ENCODE peak calls at places on chromosome 9, in ten cellular contexts. P is CD4-positive, CD25-positive, alpha-beta regulatory T cell; Z is cardiac muscle cell; A is A549; D is Peyer's patch; H is OCI-LY7; W is GM23248; C is upper lobe of right lung; I is lower lobe of right lung; N is uterus. G is an unnamed sample. For H3K4me1, the result is how much of the 10 kb centered on the place peaks cover.

GRCh38 chr9:123597926-123598556 is 242.0 kb downstream of the CRB2 start:
- DNase-seq in P (no peak), Z (no peak), A (no peak), D (no peak), H (peak), W (no peak), C (no peak), I (no peak), N (no peak), G (no peak)

GRCh38 chr9:130535818-130536521 is 43.4 kb upstream of the FUBP3 start:
- DNase-seq in P (no peak), Z (peak), A (no peak), D (no peak), H (no peak), W (peak), C (no peak), I (no peak), N (peak), G (no peak)

GRCh38 chr9:97529363-97530076 is 28.1 kb downstream of the TMOD1 start:
- DNase-seq in P (no peak), Z (peak), A (peak), D (no peak), H (no peak), W (peak), C (peak), I (no peak), N (peak), G (no peak)

GRCh38 chr9:75046725-75047345 is 18.7 kb upstream of the CARNMT1 start:
- DNase-seq in P (no peak), Z (no peak), A (no peak), D (no peak), H (no peak), W (no peak), C (no peak), I (no peak), N (no peak), G (no peak)

GRCh38 chr9:98892296-98892695 is 51.4 kb upstream of the COL15A1 start:
- DNase-seq in P (no peak), Z (no peak), A (no peak), D (no peak), H (no peak), W (no peak), C (no peak), I (no peak), N (no peak), G (no peak)

GRCh38 chr9:31137151-31137849 is 1247.1 kb upstream of the ACO1 start:
- DNase-seq in P (no peak), Z (no peak), A (no peak), D (no peak), H (no peak), W (peak), C (no peak), I (no peak), N (no peak), G (no peak)

GRCh38 chr9:13787234-13787833 is 507.8 kb upstream of the MPDZ start:
- DNase-seq in P (no peak), Z (peak), A (no peak), D (no peak), H (no peak), W (peak), C (no peak), I (no peak), N (peak), G (no peak)

GRCh38 chr9:8622222-8622802 is 822.7 kb upstream of the DMAC1 start:
- DNase-seq in P (no peak), Z (no peak), A (no peak), D (no peak), H (no peak), W (no peak), C (no peak), I (no peak), N (no peak), G (no peak)

GRCh38 chr9:842918-843468 is 1.5 kb downstream of the DMRT1 start:
- DNase-seq in P (no peak), Z (no peak), A (no peak), D (no peak), H (no peak), W (no peak), C (no peak), I (no peak), N (no peak), G (no peak)

GRCh38 chr9:135002336-135002735 is 84.6 kb upstream of the FCN1 start:
- DNase-seq in P (no peak), Z (no peak), A (no peak), D (peak), H (no peak), W (no peak), C (peak), I (no peak), N (no peak), G (no peak)

GRCh38 chr9:69932901-69933300 is 110.7 kb upstream of the MAMDC2 start:
- DNase-seq in P (no peak), Z (no peak), A (peak), D (no peak), H (peak), W (peak), C (no peak), I (no peak), N (no peak), G (no peak)

DNA sequence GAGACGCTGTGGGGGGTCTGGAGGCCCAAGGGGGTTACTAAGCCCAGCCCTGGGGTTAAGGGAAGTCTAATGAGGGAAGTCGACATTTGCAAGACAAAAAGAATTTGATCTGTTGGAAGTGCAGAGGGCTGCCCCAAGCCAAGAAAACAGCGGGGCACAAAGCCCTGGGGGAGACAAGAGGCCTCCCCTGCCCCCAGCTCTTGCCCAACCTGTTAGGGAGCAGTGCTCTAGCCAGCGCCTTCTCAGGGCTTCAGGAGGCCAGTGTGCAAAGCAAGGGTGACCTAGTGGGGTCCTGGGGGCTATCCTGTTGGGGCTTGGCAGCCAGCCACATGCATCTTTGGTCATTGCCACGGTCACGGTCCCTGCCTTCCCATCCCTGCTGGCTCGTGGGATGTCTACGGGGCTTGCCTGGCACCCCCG is 25.2 kb downstream of the GFI1B start:
- DNase-seq in P (no peak), Z (no peak), A (no peak), D (peak), H (no peak), W (no peak), C (no peak), I (peak), N (no peak), G (no peak)
- H3K4me3 ChIP-seq in P (no peak), Z (no peak), A (no peak), D (no peak), H (no peak), W (no peak), C (no peak), I (no peak), N (no peak), G (no peak)

GRCh38 chr9:35662437-35662836 is 2.6 kb downstream of the ARHGEF39 start:
- DNase-seq in P (no peak), Z (no peak), A (no peak), D (no peak), H (no peak), W (no peak), C (no peak), I (no peak), N (no peak), G (no peak)

GRCh38 chr9:35659340-35659739 is 1.2 kb downstream of the CCDC107 start:
- DNase-seq in P (no peak), Z (no peak), A (no peak), D (no peak), H (no peak), W (peak), C (no peak), I (no peak), N (peak), G (no peak)

GRCh38 chr9:35658894-35659220 is 765 bp downstream of the CCDC107 start:
- DNase-seq in P (no peak), Z (no peak), A (no peak), D (no peak), H (no peak), W (peak), C (no peak), I (no peak), N (peak), G (peak)

GRCh38 chr9:35661756-35662350 is 3.1 kb downstream of the ARHGEF39 start:
- DNase-seq in P (no peak), Z (no peak), A (no peak), D (no peak), H (no peak), W (no peak), C (no peak), I (no peak), N (no peak), G (no peak)

DNA sequence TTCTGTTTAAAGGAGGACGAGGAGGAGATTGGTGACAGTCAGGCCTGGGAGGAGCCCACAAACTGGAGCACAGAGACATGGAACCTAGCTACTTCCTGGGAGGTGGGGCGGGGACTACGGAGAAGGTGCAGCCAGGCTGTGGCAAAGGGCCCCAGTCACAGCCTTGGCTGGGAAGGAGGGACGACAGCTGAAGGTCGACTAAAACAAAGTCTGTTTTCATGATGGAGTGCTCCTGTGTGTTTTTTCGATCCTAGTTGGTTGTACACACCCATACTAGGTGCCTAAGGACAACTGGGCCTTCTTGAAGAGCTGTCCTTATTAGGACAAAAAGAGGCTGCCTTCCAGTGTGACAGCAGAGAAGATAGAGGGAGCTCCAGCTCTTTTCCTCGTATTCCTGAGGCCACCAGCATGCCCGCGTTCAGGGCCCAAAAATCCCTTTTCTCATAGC is 2.9 kb downstream of the CCDC107 start:
- DNase-seq in P (no peak), Z (peak), A (no peak), D (peak), H (no peak), W (peak), C (no peak), I (no peak), N (peak), G (no peak)
- H3K4me1 ChIP-seq in P (half or more), Z (under half), A (under half), D (under half), H (half or more), W (under half), C (under half), I (under half), N (under half), G (under half)

GRCh38 chr9:5509573-5509972 is 758 bp upstream of the PDCD1LG2 start:
- DNase-seq in P (no peak), Z (no peak), A (peak), D (no peak), H (no peak), W (peak), C (no peak), I (no peak), N (no peak), G (no peak)
- H3K4me3 ChIP-seq in P (no peak), Z (no peak), A (no peak), D (no peak), H (no peak), W (peak), C (no peak), I (no peak), N (no peak), G (no peak)

GRCh38 chr9:34442770-34443169 is 15.6 kb downstream of the FAM219A start:
- DNase-seq in P (no peak), Z (no peak), A (no peak), D (no peak), H (no peak), W (no peak), C (no peak), I (no peak), N (no peak), G (no peak)
- H3K4me1 ChIP-seq in P (under half), Z (under half), A (under half), D (under half), H (under half), W (under half), C (under half), I (under half), N (under half), G (under half)

DNA sequence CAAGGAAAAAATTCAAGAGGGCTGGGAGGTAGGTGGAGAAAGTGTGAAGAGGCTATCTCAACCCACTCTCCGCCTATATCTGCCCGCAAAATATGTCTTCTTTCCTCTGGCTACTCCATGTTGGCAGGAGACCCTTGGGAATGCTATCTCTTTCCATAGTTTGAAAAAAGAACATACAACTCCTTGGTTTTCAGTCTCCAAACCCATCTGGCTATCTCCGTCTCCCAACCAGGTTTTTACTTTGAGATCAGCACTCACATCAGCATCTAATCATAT is 109.9 kb upstream of the IFNE start:
- DNase-seq in P (no peak), Z (no peak), A (no peak), D (no peak), H (no peak), W (no peak), C (no peak), I (no peak), N (no peak), G (no peak)
- H3K4me3 ChIP-seq in P (no peak), Z (no peak), A (no peak), D (no peak), H (no peak), W (peak), C (no peak), I (no peak), N (no peak), G (no peak)

DNA sequence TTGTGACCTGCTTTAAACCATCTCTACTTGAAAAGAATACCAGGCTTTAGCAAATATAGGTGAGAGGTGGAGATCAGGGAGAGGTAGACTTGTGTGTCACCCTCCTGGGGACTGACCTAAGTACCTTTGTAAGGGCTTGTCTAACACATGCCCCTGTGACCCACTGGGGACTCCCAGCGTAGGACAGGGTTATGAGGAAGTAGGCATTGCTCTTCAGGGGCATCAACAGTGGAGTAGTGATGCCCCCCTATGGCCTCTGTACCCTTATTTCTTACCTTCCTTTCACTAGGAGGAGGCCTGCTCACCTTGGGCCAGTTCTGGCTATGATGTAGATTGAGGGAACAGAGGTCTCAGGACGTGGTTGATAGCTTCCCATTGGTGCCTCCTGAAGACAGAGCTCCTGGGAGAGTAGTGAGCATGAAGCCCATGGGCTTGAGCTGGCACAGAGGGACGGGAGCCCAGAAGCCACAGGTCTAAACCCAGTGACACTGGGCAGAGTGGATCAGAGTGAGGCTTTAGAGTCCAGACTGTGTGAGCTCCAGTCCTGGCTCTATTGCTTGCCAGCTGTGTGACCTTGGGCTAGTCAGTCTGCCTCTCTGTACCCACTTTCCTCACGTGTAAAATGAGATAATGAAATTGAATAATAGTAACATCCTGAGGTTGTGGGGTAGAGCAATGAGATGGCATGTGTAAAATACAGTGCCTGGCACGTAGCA is 191.7 kb downstream of the AOPEP start:
- DNase-seq in P (peak), Z (no peak), A (no peak), D (no peak), H (peak), W (no peak), C (no peak), I (no peak), N (peak), G (no peak)
- H3K4me1 ChIP-seq in P (under half), Z (half or more), A (half or more), D (under half), H (under half), W (half or more), C (under half), I (half or more), N (under half), G (under half)

GRCh38 chr9:137044042-137044441 is 1.9 kb downstream of the NPDC1 start:
- DNase-seq in P (no peak), Z (no peak), A (no peak), D (no peak), H (no peak), W (no peak), C (no peak), I (no peak), N (no peak), G (no peak)
- H3K4me3 ChIP-seq in P (no peak), Z (no peak), A (no peak), D (no peak), H (no peak), W (no peak), C (peak), I (peak), N (no peak), G (no peak)

G was measured in aorta.